ENCODE peak calls at places on chromosomes 5 and 9, in six cellular contexts. Q is colonic mucosa; R is iPS DF 6.9; G is tibial nerve; I is GM23338; N is CD8-positive, alpha-beta T cell. W is an unnamed sample. For H3K4me1, the result is how much of the 10 kb centered on the place peaks cover.

GRCh38 chr5:105752801-105753200 is 1917.9 kb downstream of the EFNA5 start:
- DNase-seq in N (no peak), Q (no peak), G (no peak), I (no peak), R (no peak), W (no peak)

GRCh38 chr5:112329429-112330090 is 89.5 kb downstream of the EPB41L4A start:
- DNase-seq in G (no peak), R (no peak), Q (no peak), I (peak), N (no peak), W (no peak)

GRCh38 chr9:124535846-124536245 is 28.6 kb upstream of the NR5A1 start:
- DNase-seq in Q (no peak), G (no peak), N (no peak), R (no peak), I (no peak), W (no peak)

GRCh38 chr9:8382266-8382665 is 582.7 kb upstream of the DMAC1 start:
- DNase-seq in I (no peak), N (no peak), G (no peak), Q (no peak), R (no peak), W (no peak)

GRCh38 chr9:121559183-121559582 is 59.5 kb upstream of the GGTA1 start:
- DNase-seq in G (no peak), Q (no peak), I (no peak), N (no peak), R (no peak), W (no peak)

GRCh38 chr5:572398-573019 is 39.6 kb upstream of the CEP72 start:
- DNase-seq in N (no peak), I (no peak), Q (no peak), R (no peak), G (no peak), W (no peak)

GRCh38 chr9:36987891-36988290 is 46.2 kb downstream of the PAX5 start:
- DNase-seq in G (no peak), R (no peak), Q (no peak), N (no peak), I (peak), W (no peak)

GRCh38 chr9:123149067-123149466 is 115.6 kb downstream of the GPR21 start:
- DNase-seq in I (no peak), N (no peak), Q (no peak), R (no peak), G (no peak), W (peak)

GRCh38 chr9:135501261-135502167 is 1.0 kb downstream of the MRPS2 start:
- DNase-seq in N (no peak), R (no peak), G (no peak), I (no peak), Q (peak), W (peak)

GRCh38 chr9:78958887-78959286 is 612.9 kb upstream of the TLE4 start:
- DNase-seq in R (no peak), Q (no peak), I (peak), G (no peak), N (no peak), W (no peak)

GRCh38 chr9:87889882-87890252 is 7.2 kb downstream of the SPATA31E1 start:
- DNase-seq in G (no peak), N (no peak), Q (peak), I (no peak), R (no peak), W (no peak)
- H3K4me1 ChIP-seq in G (under half), N (under half), Q (under half), I (under half), R (under half), W (under half)

GRCh38 chr5:68067353-68067752 is 148.2 kb upstream of the PIK3R1 start:
- DNase-seq in I (no peak), Q (no peak), N (no peak), G (no peak), R (no peak), W (no peak)
- H3K27ac ChIP-seq in I (no peak), Q (no peak), N (no peak), G (no peak), R (no peak), W (no peak)

GRCh38 chr9:108710424-108710823 is 145.4 kb downstream of the ACTL7B start:
- DNase-seq in I (no peak), Q (no peak), N (no peak), R (no peak), G (no peak), W (no peak)

GRCh38 chr9:108709922-108710321 is 145.9 kb downstream of the ACTL7B start:
- DNase-seq in N (no peak), Q (no peak), R (no peak), G (no peak), I (no peak), W (no peak)

GRCh38 chr9:108707120-108707519 is 148.7 kb downstream of the ACTL7B start:
- DNase-seq in Q (no peak), I (no peak), G (no peak), N (no peak), R (no peak), W (no peak)

GRCh38 chr9:108709126-108709525 is 146.7 kb downstream of the ACTL7B start:
- DNase-seq in G (no peak), R (no peak), N (no peak), Q (no peak), I (no peak), W (no peak)

DNA sequence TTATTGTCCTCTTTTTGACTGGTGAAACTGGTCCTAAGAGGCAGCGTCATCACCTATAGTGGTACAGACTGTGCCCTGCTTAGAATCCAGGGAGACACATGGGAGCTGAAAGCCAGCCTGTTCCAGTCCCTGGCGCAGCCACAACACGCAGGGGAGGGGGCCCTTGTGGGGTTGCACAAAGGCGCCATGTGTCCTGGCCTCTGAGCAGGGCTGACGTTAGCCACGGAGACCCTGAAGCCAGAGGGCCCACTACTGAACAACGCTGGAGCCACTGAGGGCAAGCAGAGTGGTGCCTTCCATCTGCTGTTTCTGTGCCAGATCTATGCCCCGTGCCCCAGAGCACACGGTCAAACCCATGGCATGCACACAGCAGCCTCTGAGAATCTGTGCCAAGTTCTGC is 147.3 kb downstream of the ACTL7B start:
- DNase-seq in R (no peak), I (no peak), N (no peak), Q (no peak), G (peak), W (no peak)
- H3K4me1 ChIP-seq in R (under half), I (under half), N (under half), Q (under half), G (under half), W (under half)

DNA sequence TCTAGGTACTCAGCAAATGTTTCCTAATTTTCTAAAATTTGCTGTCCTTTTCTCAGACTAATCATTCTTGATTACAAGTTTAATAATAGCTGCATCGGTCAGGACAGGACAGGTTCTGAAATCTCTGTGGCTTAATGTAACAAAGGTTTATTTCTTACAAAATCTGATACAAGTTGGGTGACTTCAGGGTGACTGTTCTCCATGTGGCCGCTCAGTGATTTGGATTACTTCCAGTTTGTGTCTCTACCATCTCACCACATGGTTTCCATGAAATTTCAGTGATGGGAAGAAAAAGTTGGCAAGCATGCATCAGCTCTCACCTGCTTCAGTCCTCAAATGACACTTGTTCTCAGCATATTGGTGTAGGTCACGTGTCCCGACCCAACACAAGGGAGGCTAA is 7.9 kb upstream of the TMEM268 start:
- DNase-seq in N (no peak), R (no peak), G (no peak), Q (no peak), I (no peak), W (no peak)
- H3K27ac ChIP-seq in N (no peak), R (no peak), G (no peak), Q (no peak), I (no peak), W (no peak)

DNA sequence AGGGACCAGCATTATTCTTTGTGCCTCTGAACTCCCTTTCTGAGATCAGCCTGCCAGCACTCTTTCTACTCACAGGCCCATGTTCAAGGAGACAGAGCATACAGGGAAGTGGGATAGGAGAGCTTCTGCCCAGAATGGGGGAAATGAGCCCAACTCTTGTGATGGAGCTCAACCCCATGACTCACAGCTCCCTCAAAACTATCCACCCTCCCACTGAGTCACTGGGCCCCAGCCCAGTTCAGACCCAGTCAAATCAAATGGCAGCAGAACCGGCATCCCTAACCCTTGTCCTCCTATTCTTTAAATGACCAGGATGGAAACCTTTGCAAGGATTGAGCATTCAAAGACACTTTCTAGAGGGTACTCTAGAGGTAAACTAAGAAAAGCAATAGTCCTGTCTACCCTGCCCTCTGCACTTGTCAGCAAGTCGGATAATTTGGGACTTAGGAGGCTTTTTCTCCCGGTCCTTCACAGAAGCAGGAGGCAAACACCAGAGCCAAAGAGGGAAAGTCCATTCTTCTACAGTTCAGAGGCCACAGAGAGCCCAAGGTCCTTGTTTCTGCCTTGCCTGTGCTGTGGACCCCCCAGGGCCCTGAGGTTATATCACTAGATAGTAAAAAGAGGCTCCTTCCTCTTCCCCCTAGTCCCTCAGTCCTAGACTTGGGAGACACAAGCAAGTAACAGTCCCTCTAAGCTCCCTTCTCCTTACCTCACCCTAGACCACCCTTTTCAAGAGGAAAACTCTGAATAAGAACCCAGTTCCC is 3.2 kb downstream of the ATOSB start:
- DNase-seq in I (no peak), G (no peak), Q (no peak), N (no peak), R (no peak), W (no peak)
- H3K4me1 ChIP-seq in I (under half), G (under half), Q (under half), N (under half), R (under half), W (under half)

GRCh38 chr9:102795532-102795931 is 199.6 kb upstream of the CYLC2 start:
- DNase-seq in R (no peak), Q (no peak), G (no peak), I (no peak), N (no peak), W (no peak)

GRCh38 chr9:102796244-102796643 is 198.9 kb upstream of the CYLC2 start:
- DNase-seq in R (no peak), I (no peak), N (no peak), Q (no peak), G (no peak), W (no peak)
- H3K27ac ChIP-seq in R (no peak), I (no peak), N (no peak), Q (no peak), G (no peak), W (no peak)

W was measured in small intestine.